ENCODE peak calls at places on chromosomes 11 and 22, in seven cellular contexts. R, T, Y, L, X, Z and O are unnamed samples.

GRCh38 chr11:102138223-102138622 is 28.0 kb downstream of the YAP1 start:
- DNase-seq in X (no peak), R (no peak), Z (no peak), L (no peak), Y (no peak), T (peak; percentile 26), O (no peak)

GRCh38 chr22:25447067-25447688 is 117.3 kb upstream of the GRK3 start:
- DNase-seq in T (no peak), Z (no peak), X (no peak), L (no peak), Y (no peak), R (no peak), O (no peak)

GRCh38 chr11:65591939-65592814 is 3.4 kb downstream of the KCNK7 start:
- DNase-seq in L (peak; percentile 44), T (no peak), R (no peak), X (peak; percentile 54), Y (no peak), Z (no peak), O (no peak)

GRCh38 chr11:111978028-111978771 is 41.1 kb downstream of the DIXDC1 start:
- DNase-seq in Y (peak; percentile 78), T (peak; percentile 88), X (peak; percentile 37), Z (peak; percentile 73), L (peak; percentile 64), R (peak; percentile 63), O (peak; percentile 83)

GRCh38 chr11:22634897-22635629 is 9.4 kb upstream of the FANCF start:
- DNase-seq in X (no peak), T (peak; percentile 25), R (no peak), L (peak; percentile 18), Y (peak; percentile 29), Z (peak; percentile 34), O (no peak)

GRCh38 chr22:46373838-46374662 is 38.5 kb downstream of the TRMU start:
- DNase-seq in X (no peak), T (no peak), Z (peak; percentile 8), L (no peak), R (no peak), Y (no peak), O (no peak)

GRCh38 chr22:46446799-46447198 is 90.6 kb downstream of the CELSR1 start:
- DNase-seq in R (no peak), Z (no peak), T (no peak), Y (no peak), X (no peak), L (no peak), O (no peak)

GRCh38 chr11:18010977-18011586 is 1.8 kb downstream of the SERGEF start:
- DNase-seq in R (no peak), Y (no peak), X (no peak), Z (no peak), L (no peak), T (peak; percentile 13), O (no peak)

GRCh38 chr22:48084041-48084748 is 1321.7 kb downstream of the TBC1D22A start:
- DNase-seq in Y (no peak), Z (no peak), X (no peak), R (no peak), T (no peak), L (no peak), O (no peak)

GRCh38 chr11:106552694-106553203 is 465.5 kb downstream of the GUCY1A2 start:
- DNase-seq in L (no peak), Y (no peak), T (no peak), X (no peak), R (no peak), Z (no peak), O (no peak)

GRCh38 chr11:119099707-119100106 is 1.9 kb downstream of the DPAGT1 start:
- DNase-seq in Z (no peak), L (no peak), R (no peak), Y (no peak), X (no peak), T (no peak), O (no peak)

DNA sequence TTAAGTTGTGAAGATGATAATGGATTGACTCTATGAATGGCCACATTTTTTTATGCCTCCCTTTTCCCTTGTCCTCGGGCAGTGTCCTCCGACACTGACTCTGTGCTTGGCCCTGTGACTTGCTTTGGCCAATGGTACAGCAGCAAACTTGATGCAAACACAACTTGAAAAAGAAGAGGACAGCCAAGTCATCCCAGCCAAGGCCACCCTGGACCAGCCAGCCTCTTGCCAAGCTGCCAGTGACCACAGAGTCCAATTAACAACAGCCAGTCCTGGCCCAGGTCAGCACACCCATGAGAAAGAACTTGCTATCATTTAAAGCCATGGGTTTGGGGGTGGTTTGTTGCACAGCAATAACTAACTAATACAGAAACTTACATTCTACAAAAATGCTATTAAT is 63.4 kb upstream of the SLC35C1 start:
- DNase-seq in T (no peak), R (no peak), Y (no peak), Z (no peak), X (no peak), L (no peak), O (no peak)
- H3K27ac ChIP-seq in T (no peak overlapping the region), R (no peak overlapping the region), Y (no peak overlapping the region), Z (no peak overlapping the region), X (peak overlapping the region; percentile 50), L (no peak overlapping the region), O (no peak overlapping the region)

GRCh38 chr11:46977940-46978595 is 41.5 kb downstream of the CSTPP1 start:
- DNase-seq in T (peak; percentile 12), L (peak; percentile 52), Y (peak; percentile 20), R (peak; percentile 55), X (no peak), Z (no peak), O (no peak)
- H3K27ac ChIP-seq in T (no peak overlapping the region), L (no peak overlapping the region), Y (no peak overlapping the region), R (peak overlapping the region; percentile 33), X (no peak overlapping the region), Z (no peak overlapping the region), O (no peak overlapping the region)

GRCh38 chr22:37763652-37764051 is 44.1 kb upstream of the GCAT start:
- DNase-seq in X (no peak), R (no peak), Z (no peak), L (no peak), Y (no peak), T (no peak), O (no peak)
- H3K27ac ChIP-seq in X (peak overlapping the region; percentile 75), R (no peak overlapping the region), Z (no peak overlapping the region), L (no peak overlapping the region), Y (no peak overlapping the region), T (no peak overlapping the region), O (no peak overlapping the region)

GRCh38 chr11:8806974-8807373 is 104.0 kb upstream of the AKIP1 start:
- DNase-seq in T (no peak), X (peak; percentile 30), Y (no peak), R (no peak), Z (no peak), L (no peak), O (no peak)
- H3K27ac ChIP-seq in T (peak overlapping the region; percentile 84), X (peak overlapping the region; percentile 89), Y (peak overlapping the region; percentile 95), R (no peak overlapping the region), Z (peak overlapping the region; percentile 88), L (peak overlapping the region; percentile 90), O (peak overlapping the region; percentile 81)

GRCh38 chr11:62444271-62444833 is 25.5 kb downstream of the SCGB1A1 start:
- DNase-seq in Y (no peak), X (peak; percentile 62), Z (peak; percentile 82), L (peak; percentile 75), T (peak; percentile 90), R (no peak), O (peak; percentile 48)

GRCh38 chr11:62443390-62444201 is 24.8 kb downstream of the SCGB1A1 start:
- DNase-seq in Z (peak; percentile 57), Y (no peak), R (no peak), X (peak; percentile 31), L (no peak), T (peak; percentile 76), O (no peak)

GRCh38 chr11:62446091-62446490 is 27.3 kb downstream of the SCGB1A1 start:
- DNase-seq in R (peak; percentile 46), L (no peak), Z (peak; percentile 37), T (no peak), X (no peak), Y (no peak), O (no peak)

GRCh38 chr11:62445314-62445740 is 26.5 kb downstream of the SCGB1A1 start:
- DNase-seq in Z (peak; percentile 39), T (peak; percentile 69), Y (no peak), R (peak; percentile 82), X (peak; percentile 38), L (peak; percentile 81), O (peak; percentile 41)

GRCh38 chr11:62444835-62445234 is 26.0 kb downstream of the SCGB1A1 start:
- DNase-seq in Z (no peak), L (no peak), Y (no peak), R (no peak), X (no peak), T (no peak), O (no peak)
- H3K27ac ChIP-seq in Z (peak overlapping the region; percentile 65), L (peak overlapping the region; percentile 77), Y (no peak overlapping the region), R (peak overlapping the region; percentile 46), X (peak overlapping the region; percentile 77), T (peak overlapping the region; percentile 91), O (peak overlapping the region; percentile 80)

GRCh38 chr11:113238721-113239120 is 75.7 kb upstream of the TTC12 start:
- DNase-seq in X (no peak), R (no peak), Z (no peak), Y (no peak), L (no peak), T (no peak), O (no peak)
- H3K27ac ChIP-seq in X (no peak overlapping the region), R (no peak overlapping the region), Z (no peak overlapping the region), Y (no peak overlapping the region), L (no peak overlapping the region), T (no peak overlapping the region), O (no peak overlapping the region)

GRCh38 chr11:45354976-45355705 is 69.0 kb upstream of the SYT13 start:
- DNase-seq in Z (peak; percentile 91), X (peak; percentile 90), L (peak; percentile 41), T (peak; percentile 39), R (no peak), Y (peak; percentile 30), O (peak; percentile 93)

GRCh38 chr11:45361551-45361950 is 75.4 kb upstream of the SYT13 start:
- DNase-seq in X (no peak), T (no peak), L (no peak), Z (no peak), Y (no peak), R (no peak), O (no peak)

GRCh38 chr11:45355706-45356041 is 69.5 kb upstream of the SYT13 start:
- DNase-seq in Y (no peak), L (no peak), R (no peak), T (no peak), X (no peak), Z (no peak), O (no peak)
- H3K27ac ChIP-seq in Y (no peak overlapping the region), L (no peak overlapping the region), R (no peak overlapping the region), T (no peak overlapping the region), X (peak overlapping the region; percentile 73), Z (peak overlapping the region; percentile 57), O (peak overlapping the region; percentile 42)